ENCODE peak calls at places on chromosomes 6 and 20, in four cellular contexts. I, R, O and N are unnamed samples.

GRCh38 chr6:138948780-138949179 is 39.3 kb downstream of the REPS1 start:
- DNase-seq in R (no peak), O (no peak), I (no peak), N (no peak)

GRCh38 chr6:90442366-90442765 is 144.5 kb downstream of the MAP3K7 start:
- DNase-seq in R (no peak), O (no peak), I (no peak), N (no peak)

GRCh38 chr6:119137194-119138072 is 59.0 kb upstream of the FAM184A start:
- DNase-seq in O (peak; percentile 56), I (no peak), R (no peak), N (no peak)

GRCh38 chr6:87675004-87675681 is 26.9 kb downstream of the AKIRIN2 start:
- DNase-seq in R (no peak), O (no peak), I (no peak), N (no peak)

GRCh38 chr6:8180327-8181161 is 78.2 kb upstream of the EEF1E1 start:
- DNase-seq in R (no peak), O (no peak), I (no peak), N (peak; percentile 30)

GRCh38 chr6:38933426-38933825 is 115.2 kb upstream of the GLP1R start:
- DNase-seq in O (no peak), R (no peak), I (peak; percentile 22), N (peak; percentile 63)

GRCh38 chr6:44297063-44298038 is 15.8 kb downstream of the AARS2 start:
- DNase-seq in I (no peak), O (peak; percentile 79), R (no peak), N (peak; percentile 57)

GRCh38 chr6:88983532-88983931 is 20.1 kb upstream of the RNGTT start:
- DNase-seq in O (peak; percentile 22), I (peak; percentile 35), R (no peak), N (peak; percentile 55)

GRCh38 chr6:138382498-138383265 is 5.0 kb downstream of the SMIM28 start:
- DNase-seq in R (no peak), I (no peak), O (no peak), N (peak; percentile 28)

GRCh38 chr6:157274471-157275226 is 48.7 kb downstream of the TMEM242 start:
- DNase-seq in I (peak; percentile 31), R (peak; percentile 53), O (peak; percentile 95), N (peak; percentile 64)

GRCh38 chr6:167738386-167738785 is 88.3 kb upstream of the AFDN start:
- DNase-seq in O (no peak), R (no peak), I (no peak), N (no peak)

GRCh38 chr6:149614352-149614751 is 34.2 kb downstream of the KATNA1 start:
- DNase-seq in R (no peak), O (no peak), I (no peak), N (no peak)

GRCh38 chr6:137217801-137218472 is 1.2 kb downstream of the IFNGR1 start:
- DNase-seq in R (no peak), O (peak; percentile 20), I (no peak), N (no peak)

GRCh38 chr6:168219167-168219566 is 100.4 kb downstream of the DACT2 start:
- DNase-seq in I (no peak), R (no peak), O (no peak), N (no peak)

GRCh38 chr6:44446626-44447297 is 59.3 kb downstream of the CDC5L start:
- DNase-seq in O (no peak), R (no peak), I (no peak), N (no peak)

GRCh38 chr20:815226-815625 is 18.3 kb upstream of the FAM110A start:
- DNase-seq in I (no peak), O (no peak), R (no peak), N (no peak)

GRCh38 chr6:148727104-148727503 is 19.7 kb upstream of the UST start:
- DNase-seq in I (no peak), R (no peak), O (no peak), N (no peak)

GRCh38 chr6:89494131-89494793 is 61.3 kb downstream of the ANKRD6 start:
- DNase-seq in O (no peak), I (no peak), R (no peak), N (no peak)

GRCh38 chr20:23403721-23404120 is 17.6 kb downstream of the NAPB start:
- DNase-seq in O (no peak), I (no peak), R (no peak), N (no peak)

GRCh38 chr6:5537132-5537531 is 275.8 kb downstream of the FARS2 start:
- DNase-seq in I (no peak), R (no peak), O (no peak), N (no peak)

GRCh38 chr6:167683028-167683862 is 143.5 kb upstream of the AFDN start:
- DNase-seq in O (no peak), R (no peak), I (peak; percentile 82), N (no peak)

GRCh38 chr20:11124849-11125505 is 451.2 kb upstream of the JAG1 start:
- DNase-seq in R (no peak), I (no peak), O (no peak), N (no peak)

GRCh38 chr6:5143625-5144311 is 58.6 kb downstream of the PPP1R3G start:
- DNase-seq in O (peak; percentile 75), I (peak; percentile 46), R (peak; percentile 27), N (peak; percentile 83)

GRCh38 chr6:35280903-35281302 is 16.7 kb upstream of the DEF6 start:
- DNase-seq in R (no peak), I (no peak), O (no peak), N (no peak)

GRCh38 chr6:36542041-36542440 is 5.2 kb downstream of the STK38 start:
- DNase-seq in R (no peak), O (no peak), I (no peak), N (no peak)

GRCh38 chr6:114272582-114272981 is 70.2 kb downstream of the HS3ST5 start:
- DNase-seq in I (no peak), O (no peak), R (no peak), N (no peak)

GRCh38 chr20:40630723-40631631 is 58.1 kb downstream of the MAFB start:
- DNase-seq in R (no peak), I (no peak), O (no peak), N (no peak)

GRCh38 chr6:169833258-169833794 is 81.9 kb downstream of the ERMARD start:
- DNase-seq in O (no peak), I (no peak), R (no peak), N (no peak)

GRCh38 chr20:33663161-33664084 is 1.3 kb downstream of the C20orf144 start:
- DNase-seq in R (no peak), O (peak; percentile 85), I (no peak), N (peak; percentile 82)

GRCh38 chr6:125812394-125813231 is 21.9 kb downstream of the NCOA7 start:
- DNase-seq in I (no peak), R (no peak), O (peak; percentile 67), N (no peak)

GRCh38 chr20:59735486-59735885 is 131.1 kb downstream of the PHACTR3 start:
- DNase-seq in R (no peak), O (no peak), I (no peak), N (no peak)

GRCh38 chr6:158244373-158244772 is 67.9 kb upstream of the TULP4 start:
- DNase-seq in R (no peak), O (no peak), I (no peak), N (no peak)

GRCh38 chr6:37551446-37551845 is 51.8 kb upstream of the CCDC167 start:
- DNase-seq in I (no peak), O (no peak), R (no peak), N (no peak)

GRCh38 chr20:38217791-38218565 is 42.6 kb downstream of the KIAA1755 start:
- DNase-seq in O (peak; percentile 55), I (peak; percentile 36), R (peak; percentile 25), N (no peak)

GRCh38 chr20:46173652-46174468 is 55.7 kb downstream of the CD40 start:
- DNase-seq in R (no peak), I (no peak), O (no peak), N (no peak)

GRCh38 chr20:49724637-49725606 is 11.2 kb upstream of the B4GALT5 start:
- DNase-seq in I (no peak), O (peak; percentile 49), R (no peak), N (no peak)

GRCh38 chr6:70375882-70376281 is 37.4 kb upstream of the FAM135A start:
- DNase-seq in I (peak; percentile 54), O (peak; percentile 43), R (no peak), N (peak; percentile 20)

GRCh38 chr20:8255945-8256632 is 124.0 kb downstream of the PLCB1 start:
- DNase-seq in R (no peak), O (no peak), I (no peak), N (no peak)
- TF ChIP-seq JUND in R (no peak), O (no peak), I (no peak), N (no peak)

GRCh38 chr6:110331816-110332215 is 26.3 kb downstream of the METTL24 start:
- DNase-seq in I (no peak), O (no peak), R (no peak), N (no peak)

GRCh38 chr6:110329348-110329728 is 28.8 kb downstream of the METTL24 start:
- DNase-seq in I (no peak), R (no peak), O (no peak), N (no peak)

GRCh38 chr6:110332281-110332680 is 25.9 kb downstream of the METTL24 start:
- DNase-seq in I (no peak), O (no peak), R (no peak), N (no peak)

GRCh38 chr6:110329729-110330436 is 28.3 kb downstream of the METTL24 start:
- DNase-seq in I (no peak), O (no peak), R (no peak), N (peak; percentile 73)

DNA sequence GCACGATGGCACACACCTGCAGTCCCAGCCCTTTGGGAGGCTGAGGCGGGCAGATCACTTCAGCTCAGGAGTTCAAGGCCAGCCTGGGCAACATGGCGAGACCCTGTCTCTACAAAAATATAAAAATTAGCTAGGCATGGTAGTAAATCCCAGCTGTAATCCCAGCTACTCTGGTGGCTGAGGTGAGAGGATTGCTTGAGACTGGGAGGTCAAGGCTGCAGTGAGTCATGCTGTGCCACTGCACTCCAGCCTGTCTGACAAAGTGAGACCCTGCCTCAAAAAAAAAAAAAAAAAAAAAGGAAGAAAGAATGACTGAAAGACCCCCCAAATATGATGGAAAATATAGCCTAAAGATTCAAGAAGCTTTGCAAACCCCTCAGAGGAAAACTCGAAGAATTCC is 26.8 kb downstream of the METTL24 start:
- DNase-seq in O (no peak), I (no peak), R (no peak), N (no peak)
- TF ChIP-seq JUND in O (no peak), I (no peak), R (no peak), N (no peak)

GRCh38 chr6:56955171-56956155 is 556 bp downstream of the BEND6 start:
- DNase-seq in I (peak; percentile 87), O (peak; percentile 87), R (peak; percentile 90), N (peak; percentile 93)
- TF ChIP-seq JUND in I (peak; percentile 7), O (peak; percentile 42), R (peak; percentile 50), N (no peak)

GRCh38 chr6:31769684-31770371 is 7.3 kb downstream of the VWA7 start:
- DNase-seq in R (peak; percentile 63), O (peak; percentile 100), I (peak; percentile 42), N (peak; percentile 85)
- TF ChIP-seq JUND in R (no peak), O (peak; percentile 79), I (no peak), N (no peak)

GRCh38 chr6:152338335-152339125 is 298.6 kb downstream of the SYNE1 start:
- DNase-seq in R (no peak), O (peak; percentile 41), I (no peak), N (peak; percentile 46)
- TF ChIP-seq JUND in R (no peak), O (no peak), I (no peak), N (no peak)

DNA sequence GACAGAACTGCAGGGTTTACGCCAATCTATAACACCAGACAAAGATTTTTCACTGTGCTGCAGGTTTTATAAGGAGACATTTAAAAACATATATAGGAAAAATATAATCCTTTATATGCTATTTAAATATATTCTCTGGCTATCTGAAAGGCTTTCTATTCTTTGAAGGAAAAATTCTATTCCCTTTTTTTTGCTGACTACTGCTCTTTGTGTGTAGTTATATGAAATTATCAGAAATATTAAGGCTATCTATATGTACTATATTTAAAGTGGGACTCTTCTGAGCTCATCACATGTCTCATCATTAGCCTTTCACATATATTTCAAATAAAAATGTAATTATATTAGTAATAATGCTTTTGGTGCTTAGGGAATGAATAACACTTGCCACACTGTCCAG is 930.7 kb downstream of the EYS start:
- DNase-seq in R (no peak), O (no peak), I (no peak), N (no peak)
- TF ChIP-seq JUND in R (no peak), O (no peak), I (no peak), N (no peak)